ENCODE peak calls at places on chromosome 3, in five cellular contexts. F, G, L, M and N are unnamed samples. For H3K36me3, the result is how much of the 10 kb centered on the place peaks cover.

GRCh38 chr3:13011369-13012227 is 61.6 kb downstream of the IQSEC1 start:
- DNase-seq in F (no peak), G (no peak), L (no peak), M (no peak), N (no peak)

GRCh38 chr3:127699098-127699945 is 26.6 kb downstream of the ABTB1 start:
- DNase-seq in F (no peak), G (no peak), L (no peak), M (no peak), N (no peak)

GRCh38 chr3:133749427-133750200 is 3.4 kb downstream of the TF start:
- DNase-seq in F (no peak), G (no peak), L (no peak), M (no peak), N (no peak)

GRCh38 chr3:98906230-98906629 is 4.7 kb upstream of the DCBLD2 start:
- DNase-seq in F (peak), G (no peak), L (no peak), M (no peak), N (no peak)

GRCh38 chr3:5095879-5096278 is 26.2 kb upstream of the ARL8B start:
- DNase-seq in F (peak), G (peak), L (no peak), M (peak), N (no peak)

GRCh38 chr3:52792961-52793695 is 1.5 kb upstream of the ITIH3 start:
- DNase-seq in F (no peak), G (no peak), L (no peak), M (no peak), N (no peak)

GRCh38 chr3:151838574-151839312 is 24.8 kb downstream of the AADAC start:
- DNase-seq in F (peak), G (peak), L (no peak), M (no peak), N (no peak)

GRCh38 chr3:141743305-141743704 is 5.2 kb downstream of the RNF7 start:
- DNase-seq in F (no peak), G (no peak), L (no peak), M (no peak), N (no peak)

GRCh38 chr3:16992198-16992597 is 107.4 kb downstream of the PLCL2 start:
- DNase-seq in F (no peak), G (no peak), L (no peak), M (no peak), N (no peak)

GRCh38 chr3:111747490-111747889 is 111.6 kb upstream of the PHLDB2 start:
- DNase-seq in F (peak), G (no peak), L (no peak), M (no peak), N (no peak)

GRCh38 chr3:193040836-193041672 is 123.4 kb upstream of the MB21D2 start:
- DNase-seq in F (peak), G (peak), L (no peak), M (no peak), N (no peak)

GRCh38 chr3:164679245-164679644 is 399.1 kb downstream of the SI start:
- DNase-seq in F (no peak), G (peak), L (no peak), M (no peak), N (no peak)

GRCh38 chr3:126121074-126121473 is 37.1 kb upstream of the SLC41A3 start:
- DNase-seq in F (no peak), G (no peak), L (no peak), M (no peak), N (no peak)

GRCh38 chr3:169964176-169964575 is 2.4 kb upstream of the SEC62 start:
- DNase-seq in F (peak), G (no peak), L (no peak), M (no peak), N (no peak)

GRCh38 chr3:50194128-50194902 is 2.9 kb downstream of the GNAT1 start:
- DNase-seq in F (peak), G (peak), L (peak), M (peak), N (no peak)

GRCh38 chr3:126124148-126124868 is 40.4 kb upstream of the SLC41A3 start:
- DNase-seq in F (no peak), G (no peak), L (no peak), M (peak), N (no peak)

GRCh38 chr3:188049890-188050530 is 103.9 kb upstream of the LPP start:
- DNase-seq in F (no peak), G (no peak), L (no peak), M (no peak), N (no peak)

GRCh38 chr3:32552013-32552412 is 18.6 kb downstream of the DYNC1LI1 start:
- DNase-seq in F (no peak), G (no peak), L (no peak), M (no peak), N (no peak)

GRCh38 chr3:71244153-71245051 is 339.1 kb downstream of the FOXP1 start:
- DNase-seq in F (peak), G (no peak), L (no peak), M (no peak), N (no peak)

GRCh38 chr3:150509780-150510179 is 36.5 kb downstream of the SERP1 start:
- DNase-seq in F (no peak), G (no peak), L (no peak), M (no peak), N (no peak)

GRCh38 chr3:42685891-42686820 is 819 bp downstream of the KLHL40 start:
- DNase-seq in F (no peak), G (no peak), L (no peak), M (no peak), N (peak)

GRCh38 chr3:14174483-14174882 is 3.9 kb downstream of the XPC start:
- DNase-seq in F (no peak), G (no peak), L (no peak), M (no peak), N (no peak)

GRCh38 chr3:14169871-14170270 is 8.5 kb downstream of the XPC start:
- DNase-seq in F (no peak), G (no peak), L (no peak), M (no peak), N (no peak)

GRCh38 chr3:14175383-14176037 is 2.9 kb downstream of the XPC start:
- DNase-seq in F (no peak), G (no peak), L (no peak), M (no peak), N (no peak)

GRCh38 chr3:14170569-14171159 is 7.7 kb downstream of the XPC start:
- DNase-seq in F (no peak), G (no peak), L (no peak), M (no peak), N (no peak)

GRCh38 chr3:14172480-14172879 is 5.9 kb downstream of the XPC start:
- DNase-seq in F (no peak), G (no peak), L (no peak), M (no peak), N (no peak)
- H3K36me3 ChIP-seq in F (under half), G (under half), L (under half), M (half or more), N (half or more)

GRCh38 chr3:185152433-185153169 is at the start of gene C3orf70:
- DNase-seq in F (peak), G (peak), L (peak), M (peak), N (peak)
- TF ChIP-seq CTCF in F (no peak), G (peak), L (no peak), M (no peak), N (no peak)

GRCh38 chr3:47976135-47976758 is 40.0 kb downstream of the MAP4 start:
- DNase-seq in F (no peak), G (no peak), L (no peak), M (no peak), N (no peak)
- H3K36me3 ChIP-seq in F (under half), G (under half), L (under half), M (under half), N (under half)

GRCh38 chr3:183636221-183637105 is 1.0 kb downstream of the KLHL24 start:
- DNase-seq in F (peak), G (peak), L (peak), M (peak), N (peak)

GRCh38 chr3:183637106-183637486 is 1.7 kb downstream of the KLHL24 start:
- DNase-seq in F (no peak), G (no peak), L (no peak), M (no peak), N (no peak)

GRCh38 chr3:183635107-183635430 is 354 bp upstream of the KLHL24 start:
- DNase-seq in F (no peak), G (no peak), L (no peak), M (no peak), N (no peak)

GRCh38 chr3:183634707-183635106 is 716 bp upstream of the KLHL24 start:
- DNase-seq in F (no peak), G (no peak), L (no peak), M (no peak), N (no peak)

GRCh38 chr3:183635431-183636220 is at the start of gene KLHL24:
- DNase-seq in F (peak), G (peak), L (peak), M (peak), N (peak)
- TF ChIP-seq CTCF in F (peak), G (peak), L (no peak), M (no peak), N (peak)

GRCh38 chr3:34108976-34109375 is 310.5 kb downstream of the PDCD6IP start:
- DNase-seq in F (no peak), G (no peak), L (no peak), M (no peak), N (no peak)

GRCh38 chr3:34106879-34107278 is 308.4 kb downstream of the PDCD6IP start:
- DNase-seq in F (peak), G (peak), L (no peak), M (no peak), N (no peak)

GRCh38 chr3:34107669-34108068 is 309.2 kb downstream of the PDCD6IP start:
- DNase-seq in F (no peak), G (no peak), L (no peak), M (no peak), N (no peak)

GRCh38 chr3:34109846-34110245 is 311.4 kb downstream of the PDCD6IP start:
- DNase-seq in F (no peak), G (no peak), L (no peak), M (no peak), N (no peak)

GRCh38 chr3:34106379-34106778 is 307.9 kb downstream of the PDCD6IP start:
- DNase-seq in F (no peak), G (no peak), L (no peak), M (no peak), N (no peak)
- H3K36me3 ChIP-seq in F (under half), G (under half), L (under half), M (under half), N (under half)

DNA sequence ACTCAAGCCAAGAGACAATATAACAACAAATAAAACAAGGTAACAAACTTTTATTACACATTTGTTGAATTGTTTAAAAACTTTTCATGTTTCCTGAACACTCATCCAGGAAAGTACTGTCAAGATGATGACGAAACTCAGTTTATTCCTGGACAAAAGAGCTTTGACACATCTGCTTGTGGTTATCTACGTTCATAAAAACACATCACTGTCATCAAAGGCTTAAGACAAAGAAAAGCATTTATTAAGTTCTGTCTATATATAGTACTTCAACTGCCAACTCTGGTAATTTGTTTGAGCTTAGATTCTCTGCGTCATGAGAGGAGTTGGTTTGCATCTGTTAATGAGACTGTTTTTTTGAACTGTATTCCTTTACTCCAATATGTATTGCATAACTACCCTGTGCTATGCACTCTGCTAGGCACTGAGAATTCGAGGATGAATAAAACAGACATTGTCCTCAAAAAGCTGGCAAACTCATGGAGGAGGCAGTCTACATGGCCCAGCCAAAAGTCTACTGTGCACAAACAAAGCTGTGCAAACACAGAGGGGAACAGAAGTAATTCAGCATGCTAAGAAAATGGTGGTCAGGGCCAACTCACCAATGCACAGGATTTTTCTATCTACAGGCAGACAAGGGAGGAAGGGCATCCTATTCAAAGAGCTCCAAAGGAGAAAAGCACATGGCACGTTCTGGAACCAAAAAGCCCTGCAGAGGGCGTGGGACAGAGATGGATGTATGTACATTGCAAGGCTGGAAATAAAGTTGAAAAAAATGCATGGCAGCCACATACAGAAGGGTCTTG is 21.5 kb downstream of the PLD1 start:
- DNase-seq in F (peak), G (peak), L (no peak), M (no peak), N (no peak)
- TF ChIP-seq CTCF in F (peak), G (peak), L (no peak), M (no peak), N (no peak)

GRCh38 chr3:123711356-123711755 is 126.5 kb upstream of the HACD2 start:
- DNase-seq in F (no peak), G (no peak), L (no peak), M (no peak), N (no peak)
- H3K36me3 ChIP-seq in F (under half), G (under half), L (under half), M (under half), N (under half)

GRCh38 chr3:123907720-123908119 is 23.6 kb upstream of the MYLK start:
- DNase-seq in F (no peak), G (no peak), L (no peak), M (no peak), N (no peak)
- TF ChIP-seq CTCF in F (peak), G (no peak), L (no peak), M (no peak), N (no peak)